ENCODE peak calls at places on chromosomes 3 and 15, in five cellular contexts. One of them, this sample, is unnamed.

GRCh38 chr3:89046661-89047060 is 60.8 kb upstream of the EPHA3 start:
- DNase-seq in Peyer's patch: no peak
- DNase-seq in neural progenitor cell: no peak
- DNase-seq in Panc1: no peak
- DNase-seq in HEK293T: no peak
- DNase-seq in this sample: no peak

GRCh38 chr15:57403532-57403931 is 27.2 kb downstream of the CGNL1 start:
- DNase-seq in Peyer's patch: no peak
- DNase-seq in neural progenitor cell: no peak
- DNase-seq in Panc1: no peak
- DNase-seq in HEK293T: no peak
- DNase-seq in this sample: no peak

GRCh38 chr3:141426404-141427034 is 58.2 kb downstream of the ZBTB38 start:
- DNase-seq in Peyer's patch: peak
- DNase-seq in neural progenitor cell: peak
- DNase-seq in Panc1: no peak
- DNase-seq in HEK293T: no peak
- DNase-seq in this sample: peak

GRCh38 chr3:171862993-171863521 is 19.9 kb downstream of the TMEM212 start:
- DNase-seq in Peyer's patch: no peak
- DNase-seq in neural progenitor cell: peak
- DNase-seq in Panc1: no peak
- DNase-seq in HEK293T: no peak
- DNase-seq in this sample: no peak

GRCh38 chr15:58115692-58116091 is 22.5 kb upstream of the AQP9 start:
- DNase-seq in Peyer's patch: no peak
- DNase-seq in neural progenitor cell: peak
- DNase-seq in Panc1: no peak
- DNase-seq in HEK293T: peak
- DNase-seq in this sample: no peak

GRCh38 chr3:14200276-14200675 is 21.7 kb downstream of the LSM3 start:
- DNase-seq in Peyer's patch: no peak
- DNase-seq in neural progenitor cell: no peak
- DNase-seq in Panc1: no peak
- DNase-seq in HEK293T: no peak
- DNase-seq in this sample: no peak

GRCh38 chr15:80202641-80203360 is 49.2 kb downstream of the CTXND1 start:
- DNase-seq in Peyer's patch: no peak
- DNase-seq in neural progenitor cell: no peak
- DNase-seq in Panc1: no peak
- DNase-seq in HEK293T: no peak
- DNase-seq in this sample: no peak

GRCh38 chr15:92654662-92655061 is 913 bp downstream of the FAM174B start:
- DNase-seq in Peyer's patch: no peak
- DNase-seq in neural progenitor cell: no peak
- DNase-seq in Panc1: no peak
- DNase-seq in HEK293T: no peak
- DNase-seq in this sample: no peak

GRCh38 chr15:93245616-93246122 is 156.7 kb upstream of the RGMA start:
- DNase-seq in Peyer's patch: no peak
- DNase-seq in neural progenitor cell: no peak
- DNase-seq in Panc1: no peak
- DNase-seq in HEK293T: no peak
- DNase-seq in this sample: no peak

GRCh38 chr3:188021041-188021440 is 132.9 kb upstream of the LPP start:
- DNase-seq in Peyer's patch: no peak
- DNase-seq in neural progenitor cell: no peak
- DNase-seq in Panc1: no peak
- DNase-seq in HEK293T: no peak
- DNase-seq in this sample: no peak

GRCh38 chr3:72338082-72338941 is 509.9 kb downstream of the SHQ1 start:
- DNase-seq in Peyer's patch: no peak
- DNase-seq in neural progenitor cell: no peak
- DNase-seq in Panc1: peak
- DNase-seq in HEK293T: no peak
- DNase-seq in this sample: no peak

GRCh38 chr15:40593588-40594428 is at the start of gene KNL1:
- DNase-seq in Peyer's patch: peak
- DNase-seq in neural progenitor cell: peak
- DNase-seq in Panc1: peak
- DNase-seq in HEK293T: peak
- DNase-seq in this sample: peak

GRCh38 chr3:61649381-61650170 is 88.2 kb downstream of the PTPRG start:
- DNase-seq in Peyer's patch: no peak
- DNase-seq in neural progenitor cell: no peak
- DNase-seq in Panc1: no peak
- DNase-seq in HEK293T: no peak
- DNase-seq in this sample: no peak

GRCh38 chr15:74275957-74276356 is 39.8 kb downstream of the CCDC33 start:
- DNase-seq in Peyer's patch: no peak
- DNase-seq in neural progenitor cell: peak
- DNase-seq in Panc1: no peak
- DNase-seq in HEK293T: peak
- DNase-seq in this sample: no peak

GRCh38 chr15:54840999-54841398 is 355.7 kb downstream of the RSL24D1 start:
- DNase-seq in Peyer's patch: no peak
- DNase-seq in neural progenitor cell: no peak
- DNase-seq in Panc1: no peak
- DNase-seq in HEK293T: no peak
- DNase-seq in this sample: no peak

GRCh38 chr15:74274485-74275038 is 38.4 kb downstream of the CCDC33 start:
- DNase-seq in Peyer's patch: no peak
- DNase-seq in neural progenitor cell: no peak
- DNase-seq in Panc1: no peak
- DNase-seq in HEK293T: no peak
- DNase-seq in this sample: no peak

GRCh38 chr3:135987647-135988046 is 22.1 kb downstream of the PPP2R3A start:
- DNase-seq in Peyer's patch: no peak
- DNase-seq in neural progenitor cell: no peak
- DNase-seq in Panc1: no peak
- DNase-seq in HEK293T: no peak
- DNase-seq in this sample: no peak

GRCh38 chr3:162525052-162525451 is 1028.4 kb downstream of the OTOL1 start:
- DNase-seq in Peyer's patch: no peak
- DNase-seq in neural progenitor cell: no peak
- DNase-seq in Panc1: no peak
- DNase-seq in HEK293T: no peak
- DNase-seq in this sample: peak

GRCh38 chr3:7508821-7509220 is 647.9 kb downstream of the GRM7 start:
- DNase-seq in Peyer's patch: no peak
- DNase-seq in neural progenitor cell: no peak
- DNase-seq in Panc1: no peak
- DNase-seq in HEK293T: no peak
- DNase-seq in this sample: no peak

GRCh38 chr3:71121429-71122167 is 461.9 kb downstream of the FOXP1 start:
- DNase-seq in Peyer's patch: no peak
- DNase-seq in neural progenitor cell: no peak
- DNase-seq in Panc1: no peak
- DNase-seq in HEK293T: no peak
- DNase-seq in this sample: no peak

GRCh38 chr3:159796744-159797143 is 191.9 kb upstream of the IL12A start:
- DNase-seq in Peyer's patch: no peak
- DNase-seq in neural progenitor cell: no peak
- DNase-seq in Panc1: no peak
- DNase-seq in HEK293T: no peak
- DNase-seq in this sample: no peak

GRCh38 chr15:59792359-59792758 is 103.2 kb upstream of the BNIP2 start:
- DNase-seq in Peyer's patch: no peak
- DNase-seq in neural progenitor cell: no peak
- DNase-seq in Panc1: no peak
- DNase-seq in HEK293T: no peak
- DNase-seq in this sample: no peak

GRCh38 chr3:14819671-14820070 is 909 bp downstream of the FGD5 start:
- DNase-seq in Peyer's patch: no peak
- DNase-seq in neural progenitor cell: no peak
- DNase-seq in Panc1: no peak
- DNase-seq in HEK293T: no peak
- DNase-seq in this sample: no peak

GRCh38 chr3:197590313-197590962 is 34.7 kb upstream of the BDH1 start:
- DNase-seq in Peyer's patch: peak
- DNase-seq in neural progenitor cell: no peak
- DNase-seq in Panc1: no peak
- DNase-seq in HEK293T: no peak
- DNase-seq in this sample: no peak

GRCh38 chr3:120062474-120062873 is 31.8 kb downstream of the GSK3B start:
- DNase-seq in Peyer's patch: no peak
- DNase-seq in neural progenitor cell: no peak
- DNase-seq in Panc1: no peak
- DNase-seq in HEK293T: no peak
- DNase-seq in this sample: no peak

GRCh38 chr3:179156775-179157174 is 8.6 kb downstream of the PIK3CA start:
- DNase-seq in Peyer's patch: no peak
- DNase-seq in neural progenitor cell: no peak
- DNase-seq in Panc1: no peak
- DNase-seq in HEK293T: no peak
- DNase-seq in this sample: no peak

GRCh38 chr3:194019766-194020165 is 116.2 kb upstream of the HES1 start:
- DNase-seq in Peyer's patch: no peak
- DNase-seq in neural progenitor cell: no peak
- DNase-seq in Panc1: no peak
- DNase-seq in HEK293T: no peak
- DNase-seq in this sample: no peak

GRCh38 chr3:162525791-162526190 is 1029.2 kb downstream of the OTOL1 start:
- DNase-seq in Peyer's patch: no peak
- DNase-seq in neural progenitor cell: no peak
- DNase-seq in Panc1: no peak
- DNase-seq in HEK293T: no peak
- DNase-seq in this sample: no peak

GRCh38 chr3:159897331-159898075 is 91.1 kb upstream of the IL12A start:
- DNase-seq in Peyer's patch: no peak
- DNase-seq in neural progenitor cell: no peak
- DNase-seq in Panc1: no peak
- DNase-seq in HEK293T: no peak
- DNase-seq in this sample: no peak

GRCh38 chr3:48591436-48591835 is 3.7 kb downstream of the COL7A1 start:
- DNase-seq in Peyer's patch: no peak
- DNase-seq in neural progenitor cell: no peak
- DNase-seq in Panc1: no peak
- DNase-seq in HEK293T: no peak
- DNase-seq in this sample: no peak

GRCh38 chr3:156865732-156866131 is 39.6 kb downstream of the LEKR1 start:
- DNase-seq in Peyer's patch: no peak
- DNase-seq in neural progenitor cell: no peak
- DNase-seq in Panc1: no peak
- DNase-seq in HEK293T: no peak
- DNase-seq in this sample: no peak

This sample was measured in putamen.